ENCODE peak calls at places on chromosome 12, in six cellular contexts. U, S, A, H, Q and R are unnamed samples.

GRCh38 chr12:109762071-109762672 is 48.5 kb downstream of the FAM222A start:
- DNase-seq in Q (no peak), U (no peak), H (no peak), S (no peak), A (no peak), R (no peak)

GRCh38 chr12:20549115-20549719 is 145.9 kb upstream of the SLCO1C1 start:
- DNase-seq in H (no peak), A (peak), S (peak), Q (no peak), U (no peak), R (peak)

GRCh38 chr12:4115570-4115969 is 158.0 kb upstream of the CCND2 start:
- DNase-seq in H (no peak), Q (no peak), A (no peak), S (no peak), U (no peak), R (no peak)

GRCh38 chr12:132710062-132710421 is 600 bp upstream of the PGAM5 start:
- DNase-seq in A (no peak), U (peak), H (no peak), S (no peak), Q (no peak), R (no peak)

GRCh38 chr12:3225154-3225795 is 148.1 kb downstream of the TSPAN9 start:
- DNase-seq in S (peak), Q (no peak), U (no peak), H (no peak), A (peak), R (peak)

GRCh38 chr12:93137656-93138612 is 208.8 kb upstream of the EEA1 start:
- DNase-seq in H (peak), Q (no peak), S (peak), A (peak), U (no peak), R (no peak)

GRCh38 chr12:24933694-24934407 is 15.1 kb downstream of the BCAT1 start:
- DNase-seq in A (no peak), S (no peak), Q (no peak), H (no peak), U (no peak), R (peak)

GRCh38 chr12:16454481-16454880 is 107.0 kb downstream of the MGST1 start:
- DNase-seq in U (no peak), Q (no peak), H (no peak), A (peak), S (no peak), R (no peak)

GRCh38 chr12:132390287-132391076 is 61.1 kb upstream of the GALNT9 start:
- DNase-seq in S (no peak), A (no peak), H (no peak), U (no peak), Q (no peak), R (no peak)

GRCh38 chr12:53229454-53229853 is 2.6 kb downstream of the RARG start:
- DNase-seq in H (no peak), S (no peak), A (no peak), Q (no peak), U (no peak), R (no peak)